ENCODE peak calls at places on chromosomes 5 and 9, in seven cellular contexts. A is GM04504; X is putamen; C is brain microvascular endothelial cell; J is CD4-positive, alpha-beta T cell; V is HTR-8/SVneo; I is IMR-90. E is an unnamed sample.

GRCh38 chr5:110073534-110073933 is 383.8 kb downstream of the MAN2A1 start:
- DNase-seq in A (no peak), X (no peak), C (no peak), J (no peak), V (no peak), I (no peak), E (no peak)

GRCh38 chr5:108249785-108250100 is 132.2 kb downstream of the FBXL17 start:
- DNase-seq in A (no peak), X (no peak), C (no peak), J (no peak), V (no peak), I (no peak), E (no peak)

GRCh38 chr5:78295035-78295961 is 800 bp upstream of the AP3B1 start:
- DNase-seq in A (no peak), X (no peak), C (no peak), J (peak), V (no peak), I (no peak), E (peak)

GRCh38 chr5:41869150-41869738 is 981 bp downstream of the OXCT1 start:
- DNase-seq in A (no peak), X (no peak), C (no peak), J (no peak), V (peak), I (peak), E (no peak)

GRCh38 chr5:1919750-1920149 is 37.0 kb upstream of the IRX4 start:
- DNase-seq in A (no peak), X (no peak), C (no peak), J (no peak), V (no peak), I (no peak), E (no peak)

GRCh38 chr9:114652776-114653555 is 4.6 kb downstream of the TEX53 start:
- DNase-seq in A (peak), X (no peak), C (peak), J (no peak), V (no peak), I (peak), E (no peak)

GRCh38 chr5:176647870-176648466 is 684 bp downstream of the TSPAN17 start:
- DNase-seq in A (no peak), X (no peak), C (no peak), J (no peak), V (peak), I (no peak), E (no peak)

GRCh38 chr5:66840527-66841013 is 244.4 kb downstream of the MAST4 start:
- DNase-seq in A (no peak), X (no peak), C (no peak), J (no peak), V (no peak), I (no peak), E (no peak)

GRCh38 chr5:40680741-40681350 is 1.1 kb downstream of the PTGER4 start:
- DNase-seq in A (no peak), X (no peak), C (peak), J (peak), V (no peak), I (no peak), E (no peak)

GRCh38 chr5:7597058-7597457 is 201.1 kb downstream of the ADCY2 start:
- DNase-seq in A (no peak), X (no peak), C (no peak), J (no peak), V (no peak), I (no peak), E (no peak)

GRCh38 chr5:106086352-106086751 is 1584.4 kb downstream of the EFNA5 start:
- DNase-seq in A (no peak), X (no peak), C (no peak), J (no peak), V (no peak), I (no peak), E (no peak)

GRCh38 chr9:107539427-107540154 is 50.0 kb upstream of the KLF4 start:
- DNase-seq in A (no peak), X (no peak), C (no peak), J (no peak), V (no peak), I (no peak), E (no peak)

GRCh38 chr9:124251605-124252366 is 6.0 kb upstream of the NEK6 start:
- DNase-seq in A (no peak), X (no peak), C (peak), J (no peak), V (peak), I (peak), E (no peak)

GRCh38 chr5:111685969-111686368 is 71.0 kb downstream of the NREP start:
- DNase-seq in A (no peak), X (no peak), C (no peak), J (no peak), V (peak), I (no peak), E (no peak)

GRCh38 chr5:92912280-92912679 is 668.7 kb downstream of the NR2F1-AS1 start:
- DNase-seq in A (no peak), X (no peak), C (no peak), J (no peak), V (no peak), I (no peak), E (no peak)

GRCh38 chr9:124809741-124810500 is 33.0 kb downstream of the OLFML2A start:
- DNase-seq in A (no peak), X (no peak), C (no peak), J (no peak), V (no peak), I (no peak), E (no peak)

GRCh38 chr5:1801954-1802295 is 718 bp downstream of the NDUFS6 start:
- DNase-seq in A (no peak), X (no peak), C (no peak), J (no peak), V (no peak), I (no peak), E (no peak)

GRCh38 chr9:16705121-16705604 is 165.3 kb downstream of the BNC2 start:
- DNase-seq in A (peak), X (peak), C (peak), J (no peak), V (peak), I (peak), E (no peak)

GRCh38 chr9:137761032-137761431 is 116.5 kb upstream of the CACNA1B start:
- DNase-seq in A (no peak), X (peak), C (no peak), J (no peak), V (no peak), I (no peak), E (no peak)

GRCh38 chr5:102554728-102555127 is 55.9 kb upstream of the SLCO6A1 start:
- DNase-seq in A (no peak), X (no peak), C (no peak), J (no peak), V (no peak), I (no peak), E (no peak)

GRCh38 chr5:90553711-90554110 is 4.9 kb upstream of the ADGRV1 start:
- DNase-seq in A (no peak), X (no peak), C (no peak), J (no peak), V (no peak), I (no peak), E (no peak)

GRCh38 chr5:141040093-141040762 is 10.9 kb upstream of the PCDHB1 start:
- DNase-seq in A (no peak), X (peak), C (no peak), J (no peak), V (peak), I (no peak), E (peak)

GRCh38 chr5:140883927-140884697 is 2.2 kb downstream of the PCDHA13 start:
- DNase-seq in A (no peak), X (no peak), C (no peak), J (no peak), V (no peak), I (no peak), E (no peak)

GRCh38 chr5:31770157-31770556 is 131.2 kb downstream of the PDZD2 start:
- DNase-seq in A (no peak), X (no peak), C (no peak), J (no peak), V (no peak), I (no peak), E (no peak)

GRCh38 chr9:130952065-130952762 is 13.2 kb upstream of the FIBCD1 start:
- DNase-seq in A (no peak), X (no peak), C (no peak), J (no peak), V (no peak), I (no peak), E (no peak)

GRCh38 chr5:79975422-79975821 is 15.6 kb downstream of the MTX3 start:
- DNase-seq in A (peak), X (no peak), C (no peak), J (no peak), V (no peak), I (no peak), E (no peak)

GRCh38 chr5:106121972-106122605 is 1548.6 kb downstream of the EFNA5 start:
- DNase-seq in A (peak), X (no peak), C (no peak), J (no peak), V (peak), I (peak), E (no peak)

E was measured in NCI-H1436 treated with DMSO at 0.1 percent for 48 hours.